ENCODE peak calls at places on chromosomes 16 and 17, in four cellular contexts. D is Right ventricle myocardium superior, B is NCI-H2171 treated with DMSO at 0.1 percent for 48 hours, Z is H1. S is an unnamed sample.

GRCh38 chr17:64230551-64231408 is 32.3 kb downstream of the TEX2 start:
- DNase-seq in Z (no peak), B (no peak), D (no peak), S (no peak)

GRCh38 chr17:58320163-58320558 is 8.4 kb downstream of the TSPOAP1 start:
- DNase-seq in Z (no peak), D (no peak), B (no peak), S (no peak)

GRCh38 chr16:53804467-53804866 is 100.5 kb downstream of the FTO start:
- DNase-seq in Z (no peak), B (no peak), D (no peak), S (no peak)

GRCh38 chr16:22369221-22369811 is 5.1 kb downstream of the CDR2 start:
- DNase-seq in D (no peak), B (peak), Z (no peak), S (no peak)

GRCh38 chr17:42347198-42347597 is 41.0 kb downstream of the STAT3 start:
- DNase-seq in B (no peak), D (no peak), Z (no peak), S (no peak)

GRCh38 chr17:50949128-50950001 is 83.2 kb upstream of the TOB1 start:
- DNase-seq in D (peak), Z (no peak), B (peak), S (no peak)

GRCh38 chr17:44095647-44096496 is 25.3 kb downstream of the G6PC3 start:
- DNase-seq in B (peak), D (peak), Z (peak), S (peak)

GRCh38 chr16:89350701-89351380 is 133.3 kb downstream of the ZNF778 start:
- DNase-seq in B (no peak), Z (no peak), D (no peak), S (no peak)

GRCh38 chr16:79970551-79971236 is 370.2 kb upstream of the MAF start:
- DNase-seq in D (peak), B (no peak), Z (no peak), S (no peak)

S was measured in nephron progenitor cell.